ENCODE peak calls at places on chromosomes 12 and 14, in seven cellular contexts. G is GM23338, M is vagina, L is IMR-90, T is tibial artery, A is brain microvascular endothelial cell, P is cardiac muscle cell. D is an unnamed sample.

GRCh38 chr14:91309756-91310280 is 65.3 kb upstream of the GPR68 start:
- DNase-seq in G (no peak), M (no peak), L (no peak), T (no peak), A (no peak), P (no peak), D (no peak)

GRCh38 chr12:122310636-122311035 is 44.3 kb upstream of the VPS33A start:
- DNase-seq in G (no peak), M (no peak), L (no peak), T (no peak), A (no peak), P (no peak), D (no peak)

GRCh38 chr12:131736807-131737484 is 26.1 kb downstream of the SFSWAP start:
- DNase-seq in G (peak; percentile 40), M (no peak), L (peak; percentile 70), T (no peak), A (peak; percentile 84), P (peak; percentile 8), D (peak; percentile 63)

GRCh38 chr12:102687523-102687922 is 207.2 kb upstream of the IGF1 start:
- DNase-seq in G (no peak), M (no peak), L (no peak), T (no peak), A (no peak), P (no peak), D (no peak)

GRCh38 chr12:120156315-120157259 is 37.9 kb downstream of the GCN1 start:
- DNase-seq in G (no peak), M (no peak), L (no peak), T (no peak), A (no peak), P (no peak), D (no peak)

GRCh38 chr12:124107299-124107698 is 134.3 kb downstream of the ZNF664 start:
- DNase-seq in G (no peak), M (no peak), L (no peak), T (no peak), A (no peak), P (no peak), D (no peak)

GRCh38 chr14:34355584-34356266 is 106.3 kb downstream of the SPTSSA start:
- DNase-seq in G (no peak), M (no peak), L (peak; percentile 75), T (no peak), A (peak; percentile 57), P (peak; percentile 94), D (no peak)

GRCh38 chr12:58671196-58671595 is 249.1 kb downstream of the LRIG3 start:
- DNase-seq in G (no peak), M (no peak), L (no peak), T (no peak), A (no peak), P (no peak), D (no peak)

GRCh38 chr12:4273651-4274395 is at the start of gene CCND2:
- DNase-seq in G (peak; percentile 97), M (no peak), L (peak; percentile 54), T (peak; percentile 96), A (peak; percentile 51), P (peak; percentile 73), D (peak; percentile 82)

GRCh38 chr12:124761876-124762275 is 101.8 kb downstream of the SCARB1 start:
- DNase-seq in G (no peak), M (no peak), L (no peak), T (no peak), A (no peak), P (peak; percentile 41), D (no peak)

GRCh38 chr12:95591731-95592130 is 40.5 kb upstream of the USP44 start:
- DNase-seq in G (no peak), M (no peak), L (peak; percentile 88), T (no peak), A (peak; percentile 70), P (no peak), D (no peak)

GRCh38 chr12:21771311-21771710 is 3.2 kb downstream of the KCNJ8 start:
- DNase-seq in G (no peak), M (no peak), L (peak; percentile 74), T (no peak), A (no peak), P (no peak), D (no peak)

DNA sequence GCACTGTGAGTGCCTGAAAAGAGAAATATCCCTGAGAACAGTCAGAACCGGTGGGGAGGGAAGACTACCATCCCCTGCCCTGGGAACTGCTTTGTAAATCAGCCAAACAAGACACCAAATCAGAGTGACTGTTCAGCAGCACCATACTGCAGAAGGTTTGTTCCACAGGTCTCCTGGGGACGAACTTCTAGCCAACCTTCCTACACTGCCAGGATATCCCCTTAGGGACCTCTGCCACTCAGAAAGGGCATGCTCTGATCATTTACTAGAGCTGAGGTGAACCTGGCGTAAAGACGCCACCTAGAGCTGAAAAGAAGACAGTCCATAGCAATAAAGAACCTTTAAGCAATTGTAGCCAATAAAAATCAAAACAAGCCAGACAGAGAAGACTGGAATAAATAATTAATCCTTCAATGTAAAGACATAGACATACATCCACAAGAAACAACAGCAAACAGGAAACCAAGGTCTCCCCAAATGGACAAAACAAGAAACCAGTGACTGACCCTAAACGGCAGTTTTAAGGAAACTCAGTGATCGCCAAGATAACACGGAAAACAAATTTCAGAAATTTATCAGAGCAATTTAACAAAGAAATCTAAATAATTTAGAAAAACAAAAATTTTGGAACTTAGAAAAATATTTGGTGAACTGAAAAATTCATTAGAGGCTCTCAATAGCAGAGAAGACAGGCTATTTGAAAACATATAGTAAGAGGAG is 228.1 kb upstream of the AMIGO2 start:
- DNase-seq in G (peak; percentile 75), M (no peak), L (peak; percentile 73), T (peak; percentile 70), A (peak; percentile 70), P (peak; percentile 84), D (no peak)
- TF ChIP-seq CTCF in G (peak; percentile 87), M (peak; percentile 46), L (peak; percentile 80), T (peak; percentile 43), A (peak; percentile 81), P (peak; percentile 68), D (peak; percentile 73)

DNA sequence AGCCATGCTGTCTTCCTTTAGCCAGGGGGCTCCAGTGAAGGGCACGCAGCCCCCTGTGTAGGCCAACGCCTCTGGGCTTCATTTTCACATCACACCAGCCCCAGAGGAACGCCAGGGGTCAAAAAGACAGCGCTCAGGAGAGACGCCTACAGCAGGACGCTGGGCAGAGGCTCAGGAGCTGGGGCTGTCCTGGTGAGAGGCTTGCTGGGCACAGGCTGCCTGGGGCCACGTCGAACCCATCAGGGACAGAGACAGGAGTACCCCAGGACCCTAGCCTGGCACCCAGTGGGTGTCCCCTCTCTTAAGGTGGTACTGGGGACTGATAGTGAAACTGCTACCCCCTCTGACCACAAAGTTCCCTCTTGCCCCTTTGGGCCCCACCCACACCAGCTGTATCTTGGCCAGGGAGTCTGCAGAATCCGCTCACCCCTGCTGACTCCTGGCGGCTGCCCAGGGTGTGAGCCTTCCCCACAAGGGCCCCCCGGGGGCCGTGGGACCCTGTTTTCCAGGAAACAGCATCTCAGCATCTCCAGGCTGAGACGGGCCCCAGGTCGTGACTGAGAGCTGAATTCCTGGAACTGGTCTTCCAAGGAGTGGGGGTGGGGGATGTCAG is 321.7 kb upstream of the RTL1 start:
- DNase-seq in G (no peak), M (peak; percentile 92), L (no peak), T (no peak), A (no peak), P (no peak), D (peak; percentile 82)
- TF ChIP-seq CTCF in G (no peak), M (no peak), L (no peak), T (no peak), A (peak; percentile 3), P (no peak), D (no peak)

DNA sequence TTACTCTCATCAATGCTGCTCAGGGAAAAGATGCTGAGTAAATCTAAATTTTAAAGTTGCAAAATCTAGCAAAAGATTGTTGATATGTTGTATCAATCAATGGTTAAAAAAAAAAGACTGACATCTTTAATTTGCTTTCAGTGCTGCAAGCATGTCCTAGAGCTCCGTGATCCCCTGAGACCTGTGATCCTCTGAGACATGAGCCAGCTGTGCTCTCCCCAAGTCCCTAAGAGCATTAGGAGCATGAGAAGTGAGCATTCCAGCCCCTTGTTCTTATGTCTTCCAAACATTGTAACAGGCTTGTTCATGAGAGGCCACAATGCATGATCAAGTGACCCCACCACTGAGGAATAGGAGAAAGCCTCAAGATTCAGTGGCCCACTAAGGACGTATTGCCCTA is 116.6 kb downstream of the DAD1 start:
- DNase-seq in G (no peak), M (no peak), L (no peak), T (no peak), A (no peak), P (no peak), D (no peak)
- TF ChIP-seq CTCF in G (no peak), M (no peak), L (no peak), T (no peak), A (no peak), P (no peak), D (no peak)

DNA sequence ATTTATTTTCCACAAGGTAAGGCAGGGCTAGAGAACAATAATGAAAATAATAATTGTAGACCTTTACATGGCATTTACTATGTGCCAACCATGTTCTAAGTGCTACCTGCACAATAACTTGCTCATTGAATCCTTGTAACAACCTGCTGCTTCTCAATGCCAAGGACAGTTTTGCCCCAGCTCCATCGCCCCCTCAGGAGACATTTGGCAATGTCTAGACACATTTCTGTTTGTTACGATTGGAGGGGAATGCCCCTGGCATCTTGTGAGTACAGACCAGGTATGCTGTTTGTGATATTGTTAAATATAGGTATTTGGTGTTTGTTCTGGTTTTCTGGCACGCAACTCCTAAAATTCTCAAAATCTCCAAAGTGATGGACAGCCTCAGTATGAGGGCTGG is 8.1 kb upstream of the ATXN2 start:
- DNase-seq in G (peak; percentile 55), M (no peak), L (no peak), T (no peak), A (no peak), P (no peak), D (no peak)
- TF ChIP-seq CTCF in G (peak; percentile 43), M (no peak), L (no peak), T (no peak), A (peak; percentile 20), P (no peak), D (no peak)

GRCh38 chr14:37024166-37024565 is 148.2 kb downstream of the SLC25A21 start:
- DNase-seq in G (peak; percentile 39), M (no peak), L (no peak), T (no peak), A (no peak), P (no peak), D (no peak)
- TF ChIP-seq CTCF in G (peak; percentile 64), M (no peak), L (no peak), T (no peak), A (no peak), P (no peak), D (no peak)

DNA sequence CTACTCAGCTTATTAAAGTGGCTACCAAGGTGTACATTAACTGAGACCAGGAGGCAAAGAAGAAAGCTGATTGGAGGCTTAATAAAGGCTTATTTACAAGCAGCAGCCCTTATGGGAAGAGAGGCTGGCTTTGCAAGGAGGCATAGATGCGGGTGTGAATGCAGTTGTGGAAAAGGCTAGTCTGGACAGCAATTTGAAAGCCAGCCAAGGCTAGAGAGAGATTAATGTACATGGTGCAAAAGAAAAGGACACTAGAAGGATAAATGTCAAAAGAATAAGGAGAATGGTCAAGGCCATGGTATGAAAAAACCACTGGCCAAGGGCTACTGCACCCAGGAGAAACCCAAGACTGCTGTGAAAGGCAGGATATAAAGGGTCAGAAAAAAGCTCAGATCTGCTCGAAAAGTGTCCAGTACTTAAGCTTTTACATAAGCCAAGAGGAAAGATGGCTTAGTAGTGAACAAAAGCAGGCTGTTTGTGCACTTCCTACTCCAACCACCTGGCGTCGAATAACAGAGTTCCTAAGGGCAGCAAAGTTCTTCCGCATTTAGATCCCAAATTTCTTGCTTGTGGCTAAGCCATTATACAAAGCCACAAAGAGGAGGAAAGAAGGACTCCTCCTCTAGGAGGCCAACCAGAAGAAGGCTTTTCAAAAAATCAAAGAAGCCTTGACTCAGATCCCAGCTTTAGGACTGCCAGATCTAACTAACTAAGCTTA is 24.0 kb downstream of the KLRK1 start:
- DNase-seq in G (no peak), M (no peak), L (peak; percentile 33), T (no peak), A (no peak), P (peak; percentile 31), D (no peak)
- TF ChIP-seq CTCF in G (no peak), M (no peak), L (peak; percentile 17), T (no peak), A (peak; percentile 54), P (peak; percentile 36), D (no peak)